ENCODE peak calls at places on chromosomes 2 and 18, in seven cellular contexts. L is breast epithelium, X is adrenal gland, Y is A549, S is prostate gland, H is right lobe of liver, V is endothelial cell of umbilical vein. B is an unnamed sample.

GRCh38 chr2:75676464-75676863 is 29.9 kb downstream of the MRPL19 start:
- DNase-seq in L (no peak), X (no peak), Y (no peak), S (no peak), H (no peak), V (no peak), B (no peak)

GRCh38 chr2:190060626-190061025 is 1.9 kb downstream of the MSTN start:
- DNase-seq in L (no peak), X (no peak), Y (no peak), S (no peak), H (no peak), V (no peak), B (no peak)

GRCh38 chr2:174846941-174847938 is 83.0 kb upstream of the CHRNA1 start:
- DNase-seq in L (no peak), X (peak), Y (no peak), S (no peak), H (no peak), V (peak), B (no peak)

GRCh38 chr2:14756122-14756541 is 123.6 kb downstream of the LRATD1 start:
- DNase-seq in L (no peak), X (no peak), Y (no peak), S (no peak), H (no peak), V (no peak), B (no peak)

GRCh38 chr18:63788447-63789096 is 13.4 kb downstream of the SERPINB7 start:
- DNase-seq in L (no peak), X (no peak), Y (peak), S (no peak), H (no peak), V (peak), B (no peak)

GRCh38 chr18:6595666-6596065 is 133.8 kb upstream of the ARHGAP28 start:
- DNase-seq in L (no peak), X (no peak), Y (no peak), S (no peak), H (no peak), V (no peak), B (no peak)

GRCh38 chr2:105129722-105130232 is 91.9 kb downstream of the MRPS9 start:
- DNase-seq in L (no peak), X (no peak), Y (no peak), S (no peak), H (no peak), V (no peak), B (no peak)

GRCh38 chr2:233108611-233109490 is 48.7 kb downstream of the INPP5D start:
- DNase-seq in L (no peak), X (no peak), Y (no peak), S (no peak), H (no peak), V (no peak), B (no peak)

GRCh38 chr18:12606592-12607315 is 51.2 kb downstream of the SPIRE1 start:
- DNase-seq in L (no peak), X (no peak), Y (no peak), S (no peak), H (no peak), V (peak), B (no peak)

GRCh38 chr2:3168230-3168891 is 209.3 kb downstream of the EIPR1 start:
- DNase-seq in L (no peak), X (no peak), Y (no peak), S (no peak), H (no peak), V (no peak), B (peak)

GRCh38 chr2:233901884-233902283 is 15.3 kb upstream of the TRPM8 start:
- DNase-seq in L (no peak), X (no peak), Y (no peak), S (no peak), H (no peak), V (no peak), B (no peak)

GRCh38 chr2:135792401-135793152 is 44.4 kb downstream of the LCT start:
- DNase-seq in L (no peak), X (no peak), Y (no peak), S (no peak), H (no peak), V (no peak), B (no peak)

GRCh38 chr2:3480352-3481010 is 38.9 kb downstream of the ADI1 start:
- DNase-seq in L (no peak), X (no peak), Y (no peak), S (no peak), H (peak), V (no peak), B (no peak)

GRCh38 chr2:224155896-224156295 is 116.8 kb upstream of the SERPINE2 start:
- DNase-seq in L (no peak), X (no peak), Y (no peak), S (no peak), H (no peak), V (no peak), B (no peak)

GRCh38 chr2:240918258-240919091 is 12.3 kb downstream of the CROCC2 start:
- DNase-seq in L (no peak), X (peak), Y (no peak), S (no peak), H (peak), V (no peak), B (no peak)

GRCh38 chr2:134677866-134678774 is 40.7 kb downstream of the TMEM163 start:
- DNase-seq in L (no peak), X (peak), Y (no peak), S (no peak), H (no peak), V (peak), B (no peak)

GRCh38 chr18:75173758-75174157 is 35.2 kb downstream of the PTGR3 start:
- DNase-seq in L (no peak), X (no peak), Y (no peak), S (no peak), H (no peak), V (no peak), B (no peak)

GRCh38 chr18:51890762-51891161 is 449.2 kb upstream of the DCC start:
- DNase-seq in L (peak), X (peak), Y (no peak), S (peak), H (peak), V (no peak), B (no peak)

GRCh38 chr2:241797441-241798080 is 11.4 kb upstream of the NEU4 start:
- DNase-seq in L (no peak), X (no peak), Y (no peak), S (no peak), H (no peak), V (no peak), B (no peak)

GRCh38 chr2:101140978-101141655 is 10.1 kb downstream of the TBC1D8 start:
- DNase-seq in L (no peak), X (no peak), Y (no peak), S (no peak), H (no peak), V (no peak), B (no peak)

GRCh38 chr2:56369316-56369715 is 185.5 kb downstream of the CCDC85A start:
- DNase-seq in L (no peak), X (no peak), Y (no peak), S (no peak), H (no peak), V (no peak), B (no peak)

DNA sequence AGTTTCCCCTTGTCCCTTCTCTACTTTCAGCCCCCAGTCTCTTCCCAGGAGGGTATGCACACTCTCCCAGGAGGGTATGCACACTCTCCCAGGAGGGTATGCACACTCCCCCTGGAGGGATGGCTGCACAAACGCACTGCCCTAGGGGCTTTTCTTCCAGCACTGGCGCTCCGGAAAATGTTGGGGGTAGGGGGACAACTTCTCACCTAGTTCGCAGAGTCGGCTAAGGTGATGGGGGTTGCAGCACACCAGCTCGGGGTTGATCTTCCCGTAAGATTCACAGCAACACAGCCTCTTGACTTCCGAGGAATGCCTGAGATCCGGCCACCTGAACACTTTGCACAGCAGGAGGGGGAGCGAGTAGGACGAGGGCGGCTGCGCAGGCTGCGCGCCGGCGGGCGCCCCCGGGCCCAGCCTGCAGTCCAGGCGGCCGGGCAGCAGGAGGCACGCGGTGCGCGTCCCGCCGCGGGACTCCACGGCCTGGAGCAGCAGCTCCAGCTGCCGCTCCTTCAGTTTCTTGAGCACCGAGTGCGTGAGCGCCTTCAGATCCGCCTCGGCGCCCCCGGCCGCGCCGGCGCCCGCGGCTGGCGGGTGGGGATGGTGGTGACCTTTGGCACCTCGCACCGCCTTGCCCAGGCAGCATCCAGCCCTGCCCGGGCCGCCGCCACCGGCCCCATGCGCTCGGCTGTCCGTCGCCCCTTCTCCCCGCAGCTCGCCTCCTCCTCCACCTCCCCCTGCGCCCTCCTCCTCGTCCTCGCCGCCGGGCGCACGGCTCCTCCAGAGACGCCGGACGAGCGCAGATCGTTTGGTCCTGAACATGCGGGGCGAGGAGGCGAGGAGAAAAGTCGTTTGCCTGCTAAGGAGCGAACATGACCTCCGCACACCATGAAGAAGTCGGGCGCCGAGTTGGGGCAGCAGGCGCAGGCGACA is 894 bp downstream of the SMAD7 start:
- DNase-seq in L (no peak), X (no peak), Y (no peak), S (no peak), H (peak), V (peak), B (no peak)
- TF ChIP-seq POLR2A in L (no peak), X (peak), Y (no peak), S (peak), H (no peak), V (no peak), B (no peak)

DNA sequence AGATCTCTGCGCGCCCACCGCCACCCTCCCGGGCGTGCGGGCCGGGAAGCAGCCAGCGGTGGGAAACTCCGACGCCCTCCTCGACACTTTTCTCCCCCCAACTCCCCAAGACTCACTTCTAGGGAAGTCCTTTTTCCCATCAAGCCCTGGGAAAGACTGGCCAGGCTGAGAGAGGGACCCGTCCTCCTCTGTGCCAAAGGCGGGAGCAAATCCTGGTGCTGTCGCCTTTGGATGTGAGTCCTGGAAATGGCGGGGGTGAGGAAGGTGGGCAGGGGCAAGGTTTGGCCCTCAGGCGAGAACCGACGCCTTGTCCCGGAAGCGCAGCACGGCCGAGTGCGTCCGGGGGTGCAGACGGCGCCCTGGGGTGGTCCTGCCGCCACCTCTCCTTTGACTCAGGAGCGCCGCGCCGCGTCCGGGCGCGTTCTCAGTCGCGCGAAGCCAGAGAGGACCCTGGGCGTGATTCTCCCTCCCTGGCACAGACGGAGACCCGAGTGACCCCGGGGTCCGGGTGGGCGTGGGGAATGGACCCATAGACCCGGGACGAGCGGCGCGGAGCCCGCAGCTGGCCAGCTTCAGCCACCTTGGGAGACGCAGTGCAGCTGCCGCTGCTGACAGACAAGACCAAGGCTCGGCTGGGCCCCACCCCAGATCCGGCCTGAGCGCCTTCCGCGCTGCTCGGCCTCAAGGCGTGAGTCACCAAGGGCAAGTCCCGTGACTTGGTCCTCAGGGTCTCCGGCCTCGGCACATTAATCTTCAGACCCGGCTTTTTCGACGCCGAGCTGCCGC is 3.5 kb upstream of the LBX2 start:
- DNase-seq in L (peak), X (peak), Y (peak), S (no peak), H (peak), V (peak), B (no peak)
- TF ChIP-seq POLR2A in L (no peak), X (no peak), Y (peak), S (peak), H (peak), V (peak), B (peak)

DNA sequence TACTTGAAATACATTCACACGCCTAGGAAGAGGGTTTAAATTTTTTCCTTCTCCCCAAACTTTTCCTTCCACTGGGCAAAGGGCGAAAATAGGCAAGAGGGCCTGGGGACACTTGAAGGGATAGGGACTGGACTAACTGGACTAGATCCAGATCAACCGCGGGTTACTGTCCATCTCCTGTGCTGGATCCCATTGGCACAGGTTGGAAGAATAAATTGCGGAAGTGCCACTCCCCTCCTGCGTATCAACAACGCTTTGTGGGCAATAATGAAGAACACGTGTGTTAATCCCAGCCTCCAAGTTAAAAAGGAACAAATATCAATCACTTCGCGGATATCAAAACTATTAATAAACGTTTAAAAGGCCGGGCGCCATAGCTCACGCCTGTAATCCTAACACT is 1.7 kb upstream of the FZD5 start:
- DNase-seq in L (no peak), X (no peak), Y (no peak), S (no peak), H (no peak), V (no peak), B (no peak)
- TF ChIP-seq POLR2A in L (no peak), X (no peak), Y (no peak), S (no peak), H (no peak), V (no peak), B (no peak)

GRCh38 chr2:168912466-168913170 is 11.5 kb downstream of the G6PC2 start:
- DNase-seq in L (peak), X (peak), Y (no peak), S (no peak), H (peak), V (peak), B (no peak)
- TF ChIP-seq POLR2A in L (no peak), X (no peak), Y (no peak), S (no peak), H (no peak), V (no peak), B (no peak)